ENCODE peak calls at places on chromosomes 12 and 14, in ten cellular contexts. C is stimulated activated CD4-positive, alpha-beta T cell treated with anti-CD3 and anti-CD28 coated beads, Interleukin-15, amount 100 ng/mL, for 1 hour; Y is colonic mucosa; J is mucosa of gallbladder; X is GM03348; K is RWPE1; A is Daoy; Q is HuH-7.5; N is GM04504; W is osteoblast. L is an unnamed sample.

GRCh38 chr12:13652105-13652504 is 329.3 kb downstream of the GRIN2B start:
- DNase-seq in C (no peak), Y (no peak), J (no peak), X (no peak), K (no peak), A (no peak), Q (no peak), N (no peak), W (no peak), L (no peak)

GRCh38 chr14:67816326-67817009 is at the start of gene ZFYVE26:
- DNase-seq in C (peak), Y (peak), J (peak), X (peak), K (peak), A (peak), Q (peak), N (peak), W (peak), L (peak)

GRCh38 chr14:95959317-95959716 is 79.8 kb upstream of the C14orf132 start:
- DNase-seq in C (no peak), Y (no peak), J (no peak), X (no peak), K (no peak), A (no peak), Q (no peak), N (no peak), W (no peak), L (no peak)

GRCh38 chr12:47912575-47912974 is 7.8 kb upstream of the VDR start:
- DNase-seq in C (no peak), Y (peak), J (no peak), X (no peak), K (no peak), A (no peak), Q (no peak), N (no peak), W (no peak), L (no peak)

GRCh38 chr14:61337893-61338292 is 16.5 kb downstream of the PRKCH start:
- DNase-seq in C (no peak), Y (no peak), J (peak), X (no peak), K (no peak), A (no peak), Q (no peak), N (no peak), W (no peak), L (no peak)

GRCh38 chr12:85632390-85632789 is 203.8 kb downstream of the RASSF9 start:
- DNase-seq in C (no peak), Y (no peak), J (no peak), X (no peak), K (no peak), A (no peak), Q (no peak), N (no peak), W (no peak), L (no peak)

GRCh38 chr12:124437121-124437520 is 130.3 kb downstream of the NCOR2 start:
- DNase-seq in C (no peak), Y (no peak), J (no peak), X (no peak), K (no peak), A (no peak), Q (no peak), N (no peak), W (no peak), L (peak)

GRCh38 chr12:105454688-105455087 is 124.2 kb downstream of the C12orf75 start:
- DNase-seq in C (no peak), Y (no peak), J (no peak), X (no peak), K (no peak), A (no peak), Q (no peak), N (no peak), W (no peak), L (no peak)

GRCh38 chr14:22502007-22502406 is 87.0 kb downstream of the DAD1 start:
- DNase-seq in C (no peak), Y (peak), J (peak), X (no peak), K (no peak), A (no peak), Q (no peak), N (no peak), W (no peak), L (no peak)

GRCh38 chr12:5078423-5078822 is 34.7 kb downstream of the KCNA5 start:
- DNase-seq in C (no peak), Y (no peak), J (no peak), X (no peak), K (no peak), A (peak), Q (no peak), N (no peak), W (no peak), L (no peak)

GRCh38 chr14:57277062-57277461 is 8.3 kb downstream of the AP5M1 start:
- DNase-seq in C (no peak), Y (no peak), J (no peak), X (no peak), K (no peak), A (no peak), Q (no peak), N (no peak), W (no peak), L (no peak)

GRCh38 chr12:92414383-92415065 is 268.9 kb upstream of the BTG1 start:
- DNase-seq in C (no peak), Y (no peak), J (no peak), X (no peak), K (no peak), A (no peak), Q (no peak), N (no peak), W (no peak), L (no peak)

GRCh38 chr12:65853489-65854157 is 29.3 kb downstream of the HMGA2 start:
- DNase-seq in C (no peak), Y (no peak), J (no peak), X (peak), K (no peak), A (peak), Q (no peak), N (peak), W (peak), L (no peak)

GRCh38 chr14:63266106-63266505 is 52.6 kb downstream of the GPHB5 start:
- DNase-seq in C (no peak), Y (no peak), J (no peak), X (no peak), K (no peak), A (no peak), Q (no peak), N (no peak), W (no peak), L (no peak)

GRCh38 chr12:57389033-57389432 is 41.8 kb downstream of the R3HDM2 start:
- DNase-seq in C (no peak), Y (no peak), J (no peak), X (peak), K (peak), A (peak), Q (no peak), N (peak), W (peak), L (peak)

GRCh38 chr14:100575266-100575995 is 11.8 kb downstream of the BEGAIN start:
- DNase-seq in C (no peak), Y (no peak), J (no peak), X (no peak), K (no peak), A (no peak), Q (no peak), N (no peak), W (no peak), L (no peak)

GRCh38 chr14:55146425-55146824 is 17.4 kb downstream of the LGALS3 start:
- DNase-seq in C (no peak), Y (no peak), J (no peak), X (no peak), K (no peak), A (no peak), Q (no peak), N (no peak), W (no peak), L (no peak)

GRCh38 chr12:97639702-97640101 is 177.1 kb downstream of the RMST start:
- DNase-seq in C (no peak), Y (no peak), J (no peak), X (no peak), K (peak), A (peak), Q (no peak), N (no peak), W (no peak), L (no peak)

GRCh38 chr12:49039421-49040363 is 20.9 kb downstream of the KMT2D start:
- DNase-seq in C (no peak), Y (no peak), J (no peak), X (no peak), K (no peak), A (no peak), Q (no peak), N (no peak), W (peak), L (no peak)

GRCh38 chr14:23061995-23062394 is 4.7 kb upstream of the CDH24 start:
- DNase-seq in C (no peak), Y (no peak), J (peak), X (peak), K (peak), A (peak), Q (peak), N (peak), W (peak), L (peak)

GRCh38 chr12:32569256-32569655 is 109.8 kb upstream of the DNM1L start:
- DNase-seq in C (no peak), Y (no peak), J (no peak), X (no peak), K (no peak), A (no peak), Q (no peak), N (no peak), W (no peak), L (peak)

GRCh38 chr12:107033758-107034739 is 47.1 kb upstream of the MTERF2 start:
- DNase-seq in C (no peak), Y (no peak), J (no peak), X (no peak), K (no peak), A (no peak), Q (no peak), N (no peak), W (no peak), L (no peak)

GRCh38 chr12:117972341-117972740 is 3.6 kb upstream of the KSR2 start:
- DNase-seq in C (no peak), Y (peak), J (no peak), X (no peak), K (no peak), A (no peak), Q (no peak), N (no peak), W (no peak), L (no peak)

GRCh38 chr12:121580959-121581680 is at the start of gene KDM2B:
- DNase-seq in C (no peak), Y (peak), J (peak), X (no peak), K (no peak), A (peak), Q (no peak), N (no peak), W (peak), L (peak)

GRCh38 chr12:6193853-6194815 is 6.1 kb upstream of the CD9 start:
- DNase-seq in C (no peak), Y (no peak), J (no peak), X (no peak), K (peak), A (no peak), Q (no peak), N (no peak), W (peak), L (no peak)

GRCh38 chr12:113899844-113900471 is 66.2 kb downstream of the RBM19 start:
- DNase-seq in C (no peak), Y (no peak), J (no peak), X (no peak), K (no peak), A (no peak), Q (no peak), N (no peak), W (no peak), L (no peak)

GRCh38 chr12:5262450-5262849 is 169.5 kb upstream of the NTF3 start:
- DNase-seq in C (no peak), Y (no peak), J (no peak), X (peak), K (no peak), A (no peak), Q (no peak), N (peak), W (no peak), L (peak)

GRCh38 chr14:46686652-46687051 is 35.1 kb upstream of the RPL10L start:
- DNase-seq in C (no peak), Y (no peak), J (no peak), X (no peak), K (no peak), A (no peak), Q (no peak), N (no peak), W (no peak), L (no peak)

GRCh38 chr14:63542231-63542999 is 762 bp downstream of the PPP2R5E start:
- DNase-seq in C (no peak), Y (peak), J (no peak), X (peak), K (peak), A (peak), Q (no peak), N (no peak), W (peak), L (peak)

GRCh38 chr12:114726092-114726710 is 42.2 kb upstream of the TBX3 start:
- DNase-seq in C (no peak), Y (no peak), J (no peak), X (no peak), K (no peak), A (no peak), Q (no peak), N (no peak), W (no peak), L (peak)

GRCh38 chr12:57101892-57102695 is 9.1 kb downstream of the STAT6 start:
- DNase-seq in C (no peak), Y (peak), J (peak), X (no peak), K (no peak), A (no peak), Q (peak), N (no peak), W (peak), L (peak)